ENCODE peak calls at places on chromosome 15, in ten cellular contexts. Z is ureter; Q is kidney glomerular epithelial cell; D is activated CD8-positive, alpha-beta T cell treated with anti-CD3 and anti-CD28 coated beads, Interleukin-2, amount 10 ng/mL, durations not matched to agents 7 days and 5 days; Y is SJSA1; T is CD4-positive, alpha-beta T cell; I is H4; V is activated T-cell treated with anti-CD3 and anti-CD28 coated beads, Interleukin-2, amount 50 U/mL, for 48 hours; H is HEK293T; S is left ventricle myocardium superior. P is an unnamed sample.

GRCh38 chr15:99720533-99720932 is 12.7 kb downstream of the LYSMD4 start:
- DNase-seq in Y (no peak), Q (no peak), Z (no peak), I (no peak), T (no peak), V (peak; percentile 26), S (no peak), H (no peak), D (peak; percentile 47), P (no peak)

GRCh38 chr15:25883860-25884259 is 20.7 kb upstream of the ATP10A start:
- DNase-seq in S (no peak), H (no peak), T (no peak), Y (peak; percentile 81), Z (no peak), D (no peak), I (no peak), Q (peak; percentile 99), V (no peak), P (peak; percentile 99)

GRCh38 chr15:69743091-69743490 is 290.5 kb downstream of the RPLP1 start:
- DNase-seq in S (no peak), I (no peak), Z (no peak), Q (no peak), T (no peak), V (peak; percentile 19), H (no peak), D (no peak), Y (no peak), P (no peak)

GRCh38 chr15:97729270-97729669 is 231.2 kb upstream of the ARRDC4 start:
- DNase-seq in H (no peak), V (no peak), I (no peak), Z (no peak), T (no peak), Q (no peak), Y (no peak), D (no peak), S (no peak), P (no peak)

GRCh38 chr15:60091150-60091549 is 87.0 kb downstream of the FOXB1 start:
- DNase-seq in H (no peak), D (no peak), Q (peak; percentile 19), Z (peak; percentile 56), S (no peak), I (peak; percentile 84), T (no peak), V (no peak), Y (no peak), P (peak; percentile 70)

GRCh38 chr15:58666957-58667356 is 82.5 kb downstream of the ADAM10 start:
- DNase-seq in T (no peak), Y (peak; percentile 51), H (no peak), Q (no peak), V (no peak), I (no peak), Z (no peak), S (no peak), D (no peak), P (no peak)

GRCh38 chr15:63593705-63594671 is 3.2 kb upstream of the FBXL22 start:
- DNase-seq in Y (no peak), Q (no peak), H (no peak), I (no peak), D (no peak), Z (no peak), T (no peak), V (peak; percentile 76), S (no peak), P (peak; percentile 44)

GRCh38 chr15:98002874-98003273 is 42.4 kb downstream of the ARRDC4 start:
- DNase-seq in H (no peak), Q (no peak), S (no peak), Z (no peak), D (no peak), V (no peak), I (no peak), T (no peak), Y (no peak), P (no peak)

GRCh38 chr15:54816406-54816805 is 380.3 kb downstream of the RSL24D1 start:
- DNase-seq in H (no peak), I (no peak), Z (no peak), V (no peak), Y (no peak), T (no peak), D (no peak), S (no peak), Q (no peak), P (no peak)

GRCh38 chr15:92650256-92650655 is 5.3 kb downstream of the FAM174B start:
- DNase-seq in Q (no peak), I (no peak), H (no peak), Y (no peak), D (no peak), V (no peak), Z (no peak), S (peak; percentile 47), T (no peak), P (no peak)